ENCODE peak calls at places on chromosome 6, in four cellular contexts. D, Q, U and R are unnamed samples.

GRCh38 chr6:70956451-70957283 is at the start of gene B3GAT2:
- DNase-seq in U (peak), D (no peak), Q (peak), R (peak)

GRCh38 chr6:85113934-85114582 is 335.8 kb upstream of the NT5E start:
- DNase-seq in Q (no peak), U (no peak), D (no peak), R (no peak)

GRCh38 chr6:154861825-154862224 is 128.6 kb downstream of the SCAF8 start:
- DNase-seq in D (no peak), Q (no peak), U (no peak), R (no peak)

GRCh38 chr6:167760979-167761793 is 65.5 kb upstream of the AFDN start:
- DNase-seq in Q (no peak), D (no peak), U (no peak), R (no peak)

GRCh38 chr6:132190097-132190814 is 211.0 kb downstream of the MOXD1 start:
- DNase-seq in U (peak), Q (no peak), D (peak), R (no peak)

GRCh38 chr6:43716099-43716498 is 28.5 kb upstream of the MRPS18A start:
- DNase-seq in U (no peak), Q (no peak), D (no peak), R (no peak)

GRCh38 chr6:45979311-45979710 is 36.3 kb downstream of the CLIC5 start:
- DNase-seq in U (no peak), Q (no peak), D (no peak), R (no peak)

GRCh38 chr6:3228046-3228671 is 706 bp upstream of the TUBB2B start:
- DNase-seq in D (no peak), Q (peak), U (peak), R (peak)

GRCh38 chr6:21594427-21595264 is 1.1 kb downstream of the SOX4 start:
- DNase-seq in U (peak), D (no peak), Q (no peak), R (peak)

GRCh38 chr6:43779864-43780260 is 9.9 kb downstream of the VEGFA start:
- DNase-seq in U (no peak), D (no peak), Q (no peak), R (no peak)

GRCh38 chr6:34143884-34144580 is 1.9 kb downstream of the GRM4 start:
- DNase-seq in D (no peak), U (peak), Q (peak), R (peak)
- TF ChIP-seq CTCF in D (no peak), U (no peak), Q (peak), R (no peak)

GRCh38 chr6:164346631-164347030 is 932.1 kb downstream of the QKI start:
- DNase-seq in Q (no peak), U (no peak), D (no peak), R (no peak)
- TF ChIP-seq CTCF in Q (no peak), U (no peak), D (no peak), R (no peak)

GRCh38 chr6:152236370-152237097 is 400.6 kb downstream of the SYNE1 start:
- DNase-seq in Q (no peak), D (no peak), U (no peak), R (no peak)

GRCh38 chr6:152233547-152234320 is 403.4 kb downstream of the SYNE1 start:
- DNase-seq in D (no peak), Q (no peak), U (no peak), R (peak)

GRCh38 chr6:152229330-152229729 is 407.8 kb downstream of the SYNE1 start:
- DNase-seq in U (no peak), D (no peak), Q (no peak), R (no peak)

DNA sequence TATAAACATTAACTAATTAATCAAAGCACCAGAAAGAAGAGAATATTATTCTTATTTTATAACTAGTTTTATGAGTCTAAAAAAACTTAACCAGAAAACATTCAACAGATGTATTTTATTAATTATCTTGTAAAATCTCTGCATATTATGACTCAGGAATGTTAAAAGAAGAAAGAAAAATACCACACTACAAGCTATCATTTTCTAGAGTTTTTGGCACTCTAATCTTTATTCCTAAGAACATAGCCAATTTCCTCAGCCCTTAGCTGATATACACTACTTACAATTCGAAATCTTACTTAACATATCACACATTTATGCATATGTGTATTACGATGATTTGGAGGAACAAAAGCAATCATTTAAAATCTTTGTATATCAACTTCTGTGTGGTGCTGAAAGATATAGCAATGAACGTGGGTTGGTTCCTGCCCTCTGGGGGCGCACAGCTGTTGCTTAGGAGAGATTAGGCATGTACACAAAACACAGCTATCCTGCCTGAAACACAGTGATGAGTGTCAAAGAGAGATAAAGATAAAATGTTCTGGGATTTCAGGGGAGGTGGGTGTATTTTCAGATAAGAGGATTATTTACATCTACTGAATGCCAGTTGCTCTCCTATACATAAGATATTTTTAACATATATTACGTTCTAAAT is 404.5 kb downstream of the SYNE1 start:
- DNase-seq in D (no peak), U (no peak), Q (no peak), R (peak)
- TF ChIP-seq CTCF in D (peak), U (no peak), Q (no peak), R (peak)

GRCh38 chr6:99349620-99350141 is at the start of gene FAXC:
- DNase-seq in Q (peak), U (peak), D (no peak), R (peak)
- TF ChIP-seq CTCF in Q (peak), U (no peak), D (no peak), R (no peak)

DNA sequence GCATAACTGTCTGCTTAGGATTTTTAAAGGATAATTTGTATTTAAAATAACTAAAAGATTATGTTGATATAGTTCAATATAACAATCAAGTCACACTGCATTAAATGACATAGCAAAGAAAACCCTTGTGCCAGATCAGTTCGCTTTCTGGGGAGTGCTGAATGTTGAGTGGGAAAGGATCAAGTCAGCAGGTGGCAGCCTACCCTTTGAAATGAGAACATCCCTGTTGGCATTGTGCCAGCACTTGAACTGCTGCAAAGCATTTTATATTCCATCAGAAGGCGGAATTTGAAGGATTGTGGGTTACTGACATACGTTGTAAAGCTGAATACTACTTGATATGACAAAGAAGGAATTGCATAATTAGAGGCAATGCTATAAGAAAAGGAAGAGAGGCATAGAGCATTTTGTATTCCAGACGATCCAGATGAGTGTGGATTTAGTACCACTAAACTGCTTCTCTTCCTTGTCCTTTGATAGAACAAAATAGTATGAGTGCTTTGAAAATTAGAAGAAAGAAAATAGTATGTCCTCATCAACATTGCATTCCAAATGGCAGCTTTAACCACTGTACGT is 26.6 kb downstream of the BCKDHB start:
- DNase-seq in Q (peak), U (no peak), D (no peak), R (peak)
- TF ChIP-seq CTCF in Q (peak), U (no peak), D (peak), R (no peak)

GRCh38 chr6:32166411-32167061 is 2.1 kb downstream of the EGFL8 start:
- DNase-seq in D (no peak), U (no peak), Q (peak), R (no peak)
- TF ChIP-seq CTCF in D (no peak), U (no peak), Q (peak), R (no peak)

GRCh38 chr6:107866606-107867301 is 42.6 kb upstream of the SCML4 start:
- DNase-seq in D (no peak), U (peak), Q (no peak), R (peak)

GRCh38 chr6:107868867-107869611 is 44.9 kb upstream of the SCML4 start:
- DNase-seq in D (no peak), U (peak), Q (no peak), R (no peak)

GRCh38 chr6:107869871-107870270 is 45.8 kb upstream of the SCML4 start:
- DNase-seq in D (no peak), U (no peak), Q (no peak), R (no peak)

GRCh38 chr6:107864235-107864970 is 40.3 kb upstream of the SCML4 start:
- DNase-seq in D (no peak), Q (no peak), U (peak), R (no peak)

GRCh38 chr6:107867302-107867615 is 43.1 kb upstream of the SCML4 start:
- DNase-seq in D (no peak), Q (peak), U (no peak), R (no peak)
- TF ChIP-seq CTCF in D (no peak), Q (no peak), U (no peak), R (peak)

GRCh38 chr6:36594029-36594815 is at the start of gene SRSF3:
- DNase-seq in D (peak), Q (peak), U (peak), R (peak)
- TF ChIP-seq CTCF in D (peak), Q (no peak), U (no peak), R (no peak)

GRCh38 chr6:125888989-125889656 is 67.4 kb upstream of the HINT3 start:
- DNase-seq in U (peak), D (no peak), Q (no peak), R (peak)
- TF ChIP-seq CTCF in U (peak), D (peak), Q (peak), R (peak)